ENCODE peak calls at places on chromosomes 7 and 10, in five cellular contexts. One of them, this sample, is unnamed.

GRCh38 chr10:32159264-32159663 is 103.0 kb upstream of the KIF5B start:
- DNase-seq in HT1080: no peak
- DNase-seq in NCI-H1092: no peak
- DNase-seq in amniotic stem cell: no peak
- DNase-seq in naive thymus-derived CD8-positive, alpha-beta T cell: no peak
- DNase-seq in this sample: no peak

GRCh38 chr7:43834463-43835251 is 34.7 kb downstream of the MRPS24 start:
- DNase-seq in HT1080: peak; percentile 87
- DNase-seq in NCI-H1092: no peak
- DNase-seq in amniotic stem cell: no peak
- DNase-seq in naive thymus-derived CD8-positive, alpha-beta T cell: peak; percentile 45
- DNase-seq in this sample: no peak

GRCh38 chr10:98417481-98417959 is 2.5 kb upstream of the PYROXD2 start:
- DNase-seq in HT1080: no peak
- DNase-seq in NCI-H1092: no peak
- DNase-seq in amniotic stem cell: no peak
- DNase-seq in naive thymus-derived CD8-positive, alpha-beta T cell: no peak
- DNase-seq in this sample: no peak

GRCh38 chr10:29482591-29483421 is 152.0 kb downstream of the SVIL start:
- DNase-seq in HT1080: peak; percentile 92
- DNase-seq in NCI-H1092: no peak
- DNase-seq in amniotic stem cell: peak; percentile 10
- DNase-seq in naive thymus-derived CD8-positive, alpha-beta T cell: peak; percentile 38
- DNase-seq in this sample: no peak

GRCh38 chr10:62662471-62662870 is 142.0 kb upstream of the ADO start:
- DNase-seq in HT1080: no peak
- DNase-seq in NCI-H1092: no peak
- DNase-seq in amniotic stem cell: no peak
- DNase-seq in naive thymus-derived CD8-positive, alpha-beta T cell: no peak
- DNase-seq in this sample: no peak

GRCh38 chr10:102500621-102501149 is 1.8 kb downstream of the ACTR1A start:
- DNase-seq in HT1080: no peak
- DNase-seq in NCI-H1092: no peak
- DNase-seq in amniotic stem cell: no peak
- DNase-seq in naive thymus-derived CD8-positive, alpha-beta T cell: no peak
- DNase-seq in this sample: no peak

GRCh38 chr10:60679388-60679987 is 98.8 kb upstream of the CDK1 start:
- DNase-seq in HT1080: no peak
- DNase-seq in NCI-H1092: no peak
- DNase-seq in amniotic stem cell: no peak
- DNase-seq in naive thymus-derived CD8-positive, alpha-beta T cell: no peak
- DNase-seq in this sample: no peak

GRCh38 chr7:95972554-95972953 is 200.2 kb downstream of the DYNC1I1 start:
- DNase-seq in HT1080: no peak
- DNase-seq in NCI-H1092: no peak
- DNase-seq in amniotic stem cell: no peak
- DNase-seq in naive thymus-derived CD8-positive, alpha-beta T cell: no peak
- DNase-seq in this sample: no peak

GRCh38 chr7:93226310-93226709 is at the start of gene HEPACAM2:
- DNase-seq in HT1080: no peak
- DNase-seq in NCI-H1092: peak; percentile 77
- DNase-seq in amniotic stem cell: no peak
- DNase-seq in naive thymus-derived CD8-positive, alpha-beta T cell: no peak
- DNase-seq in this sample: no peak

GRCh38 chr10:132677905-132678298 is 108.0 kb downstream of the NKX6-2 start:
- DNase-seq in HT1080: no peak
- DNase-seq in NCI-H1092: no peak
- DNase-seq in amniotic stem cell: no peak
- DNase-seq in naive thymus-derived CD8-positive, alpha-beta T cell: no peak
- DNase-seq in this sample: no peak

GRCh38 chr10:119246862-119247549 is 39.6 kb downstream of the GRK5 start:
- DNase-seq in HT1080: no peak
- DNase-seq in NCI-H1092: no peak
- DNase-seq in amniotic stem cell: peak; percentile 73
- DNase-seq in naive thymus-derived CD8-positive, alpha-beta T cell: no peak
- DNase-seq in this sample: peak; percentile 97

GRCh38 chr10:76382381-76382851 is 951.0 kb downstream of the LRMDA start:
- DNase-seq in HT1080: peak; percentile 56
- DNase-seq in NCI-H1092: no peak
- DNase-seq in amniotic stem cell: no peak
- DNase-seq in naive thymus-derived CD8-positive, alpha-beta T cell: no peak
- DNase-seq in this sample: peak; percentile 85

GRCh38 chr7:139078399-139078798 is 31.1 kb downstream of the ZC3HAV1 start:
- DNase-seq in HT1080: peak; percentile 34
- DNase-seq in NCI-H1092: no peak
- DNase-seq in amniotic stem cell: no peak
- DNase-seq in naive thymus-derived CD8-positive, alpha-beta T cell: no peak
- DNase-seq in this sample: no peak

GRCh38 chr10:59905066-59905734 is 1.2 kb downstream of the CCDC6 start:
- DNase-seq in HT1080: peak; percentile 11
- DNase-seq in NCI-H1092: no peak
- DNase-seq in amniotic stem cell: no peak
- DNase-seq in naive thymus-derived CD8-positive, alpha-beta T cell: peak; percentile 26
- DNase-seq in this sample: no peak

GRCh38 chr7:86939197-86939814 is 120.1 kb downstream of the ELAPOR2 start:
- DNase-seq in HT1080: peak; percentile 43
- DNase-seq in NCI-H1092: peak; percentile 46
- DNase-seq in amniotic stem cell: peak; percentile 3
- DNase-seq in naive thymus-derived CD8-positive, alpha-beta T cell: peak; percentile 48
- DNase-seq in this sample: peak; percentile 20

GRCh38 chr10:25457552-25457951 is 282.8 kb downstream of the GPR158 start:
- DNase-seq in HT1080: no peak
- DNase-seq in NCI-H1092: no peak
- DNase-seq in amniotic stem cell: no peak
- DNase-seq in naive thymus-derived CD8-positive, alpha-beta T cell: no peak
- DNase-seq in this sample: no peak